ENCODE peak calls at places on chromosomes 2 and 18, in nine cellular contexts. P is CD4-positive, alpha-beta memory T cell; O is pancreas; Y is RWPE1; E is A673; K is sigmoid colon; L is body of pancreas; C is cardiac muscle cell; V is transverse colon. U is an unnamed sample.

GRCh38 chr2:239825705-239825979 is 199.5 kb downstream of the NDUFA10 start:
- DNase-seq in P (no peak), O (peak; percentile 2), Y (no peak), E (no peak), K (peak; percentile 25), L (no peak), C (no peak), V (no peak), U (peak; percentile 32)

GRCh38 chr2:19480664-19481063 is 122.2 kb upstream of the OSR1 start:
- DNase-seq in P (no peak), O (no peak), Y (no peak), E (no peak), K (peak; percentile 69), L (peak; percentile 13), C (no peak), V (no peak), U (no peak)

GRCh38 chr18:35641916-35642315 is 60.4 kb downstream of the GALNT1 start:
- DNase-seq in P (no peak), O (no peak), Y (no peak), E (no peak), K (no peak), L (no peak), C (peak; percentile 14), V (no peak), U (no peak)

GRCh38 chr18:12749136-12749535 is 46.3 kb downstream of the PSMG2 start:
- DNase-seq in P (no peak), O (no peak), Y (no peak), E (no peak), K (no peak), L (no peak), C (no peak), V (no peak), U (no peak)

GRCh38 chr2:118431188-118431562 is 342.9 kb downstream of the INSIG2 start:
- DNase-seq in P (no peak), O (no peak), Y (peak; percentile 8), E (peak; percentile 6), K (no peak), L (no peak), C (peak; percentile 20), V (no peak), U (no peak)

GRCh38 chr2:19355931-19356544 is 2.4 kb downstream of the OSR1 start:
- DNase-seq in P (no peak), O (no peak), Y (no peak), E (no peak), K (no peak), L (no peak), C (peak; percentile 43), V (no peak), U (no peak)

GRCh38 chr2:174485763-174486613 is 841 bp downstream of the GPR155 start:
- DNase-seq in P (peak; percentile 15), O (peak; percentile 53), Y (no peak), E (peak; percentile 7), K (peak; percentile 69), L (peak; percentile 53), C (peak; percentile 38), V (peak; percentile 27), U (no peak)

GRCh38 chr2:169770991-169771390 is 27.7 kb upstream of the SSB start:
- DNase-seq in P (no peak), O (no peak), Y (no peak), E (no peak), K (no peak), L (no peak), C (no peak), V (no peak), U (no peak)

DNA sequence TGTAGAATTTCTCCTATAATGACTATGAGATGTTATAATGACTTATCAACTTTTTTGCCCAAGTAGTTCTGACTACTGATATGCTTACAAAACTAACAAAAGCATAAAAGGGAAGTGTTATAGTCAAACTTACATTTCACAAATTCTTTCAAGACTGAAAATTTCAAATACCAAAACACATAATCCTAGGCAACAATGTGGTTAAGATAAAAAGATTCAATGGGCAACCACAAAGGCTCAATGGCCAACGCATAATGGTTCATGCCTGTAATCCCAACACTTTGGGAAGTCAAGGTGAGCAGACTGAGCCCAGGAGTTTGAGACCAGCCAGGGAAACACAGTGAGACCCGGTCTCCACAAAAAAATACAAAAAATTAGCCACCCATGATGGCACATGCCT is 135.7 kb downstream of the USP34 start:
- DNase-seq in P (no peak), O (no peak), Y (no peak), E (no peak), K (no peak), L (no peak), C (no peak), V (no peak), U (no peak)
- H3K27ac ChIP-seq in P (no peak overlapping the region), O (no peak overlapping the region), Y (no peak overlapping the region), E (no peak overlapping the region), K (no peak overlapping the region), L (no peak overlapping the region), C (no peak overlapping the region), V (no peak overlapping the region), U (no peak overlapping the region)

DNA sequence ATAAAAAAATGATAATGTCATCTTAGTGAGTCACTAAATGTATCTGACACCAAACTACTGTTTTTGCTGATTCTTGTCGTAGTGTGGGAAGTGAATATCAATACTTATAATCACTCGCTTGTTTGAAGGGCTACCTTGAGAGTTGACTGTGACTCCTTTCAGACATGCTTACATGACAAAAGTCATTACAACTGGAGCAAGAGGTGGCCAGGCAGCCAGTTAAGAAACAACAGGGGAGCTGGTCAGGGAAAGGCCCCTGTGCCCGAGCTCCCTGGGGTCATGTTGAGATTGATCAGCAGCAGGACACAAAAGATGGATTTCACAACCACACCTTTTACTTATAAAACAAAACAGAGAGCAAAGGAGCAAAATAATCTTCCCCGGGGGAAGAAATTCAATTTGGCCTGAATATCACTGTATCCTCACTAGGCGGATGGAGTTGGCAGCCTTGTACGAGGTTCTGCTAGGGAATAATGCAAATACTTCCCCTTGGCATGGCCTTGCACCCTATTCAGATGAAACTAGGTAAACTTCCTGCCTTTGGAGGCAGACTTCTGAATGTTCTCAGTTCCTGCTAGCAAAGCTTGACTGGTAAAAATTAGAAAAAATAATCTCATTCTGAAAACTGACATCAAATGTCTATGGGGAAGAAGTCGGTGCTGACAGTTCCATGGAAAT is 101.2 kb downstream of the DYNC1I2 start:
- DNase-seq in P (no peak), O (no peak), Y (no peak), E (no peak), K (no peak), L (no peak), C (no peak), V (no peak), U (no peak)
- H3K27ac ChIP-seq in P (no peak overlapping the region), O (no peak overlapping the region), Y (no peak overlapping the region), E (no peak overlapping the region), K (no peak overlapping the region), L (no peak overlapping the region), C (no peak overlapping the region), V (no peak overlapping the region), U (no peak overlapping the region)

GRCh38 chr18:58252166-58252565 is 208.1 kb downstream of the NEDD4L start:
- DNase-seq in P (no peak), O (no peak), Y (no peak), E (no peak), K (no peak), L (no peak), C (no peak), V (no peak), U (no peak)

GRCh38 chr18:58254873-58255511 is 211.0 kb downstream of the NEDD4L start:
- DNase-seq in P (no peak), O (peak; percentile 61), Y (no peak), E (no peak), K (peak; percentile 73), L (peak; percentile 86), C (no peak), V (no peak), U (no peak)

GRCh38 chr18:58255701-58256311 is 211.8 kb downstream of the NEDD4L start:
- DNase-seq in P (no peak), O (no peak), Y (no peak), E (no peak), K (no peak), L (no peak), C (no peak), V (no peak), U (no peak)

GRCh38 chr18:58253318-58253717 is 209.3 kb downstream of the NEDD4L start:
- DNase-seq in P (no peak), O (no peak), Y (no peak), E (no peak), K (no peak), L (no peak), C (no peak), V (no peak), U (no peak)

DNA sequence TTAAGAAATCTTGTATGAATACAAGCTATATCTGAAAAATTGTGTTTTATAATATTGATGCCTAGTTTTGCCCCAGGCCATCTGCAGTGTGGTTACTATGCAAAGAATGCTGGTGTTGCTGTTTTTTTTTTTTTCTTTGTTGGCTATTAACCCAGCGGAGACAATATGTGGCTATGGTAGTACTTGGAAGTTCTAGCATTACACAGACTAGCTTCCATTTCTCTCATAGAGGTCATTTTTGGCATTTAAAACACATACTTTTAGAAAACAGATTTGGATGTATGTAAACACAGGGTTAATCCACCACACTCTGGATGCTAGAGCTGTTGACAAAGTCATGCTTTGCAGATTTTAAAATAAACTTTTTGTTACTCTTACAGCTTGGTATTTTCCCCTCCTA is 209.8 kb downstream of the NEDD4L start:
- DNase-seq in P (no peak), O (no peak), Y (no peak), E (no peak), K (no peak), L (no peak), C (no peak), V (no peak), U (no peak)
- H3K27ac ChIP-seq in P (no peak overlapping the region), O (peak overlapping the region; percentile 68), Y (no peak overlapping the region), E (no peak overlapping the region), K (peak overlapping the region; percentile 70), L (no peak overlapping the region), C (no peak overlapping the region), V (no peak overlapping the region), U (no peak overlapping the region)

GRCh38 chr2:69755862-69756467 is 14.0 kb downstream of the ANXA4 start:
- DNase-seq in P (no peak), O (no peak), Y (peak; percentile 83), E (peak; percentile 30), K (no peak), L (no peak), C (peak; percentile 45), V (peak; percentile 31), U (peak; percentile 57)
- H3K27ac ChIP-seq in P (no peak overlapping the region), O (peak overlapping the region; percentile 62), Y (no peak overlapping the region), E (no peak overlapping the region), K (peak overlapping the region; percentile 46), L (no peak overlapping the region), C (no peak overlapping the region), V (peak overlapping the region; percentile 72), U (peak overlapping the region; percentile 38)

DNA sequence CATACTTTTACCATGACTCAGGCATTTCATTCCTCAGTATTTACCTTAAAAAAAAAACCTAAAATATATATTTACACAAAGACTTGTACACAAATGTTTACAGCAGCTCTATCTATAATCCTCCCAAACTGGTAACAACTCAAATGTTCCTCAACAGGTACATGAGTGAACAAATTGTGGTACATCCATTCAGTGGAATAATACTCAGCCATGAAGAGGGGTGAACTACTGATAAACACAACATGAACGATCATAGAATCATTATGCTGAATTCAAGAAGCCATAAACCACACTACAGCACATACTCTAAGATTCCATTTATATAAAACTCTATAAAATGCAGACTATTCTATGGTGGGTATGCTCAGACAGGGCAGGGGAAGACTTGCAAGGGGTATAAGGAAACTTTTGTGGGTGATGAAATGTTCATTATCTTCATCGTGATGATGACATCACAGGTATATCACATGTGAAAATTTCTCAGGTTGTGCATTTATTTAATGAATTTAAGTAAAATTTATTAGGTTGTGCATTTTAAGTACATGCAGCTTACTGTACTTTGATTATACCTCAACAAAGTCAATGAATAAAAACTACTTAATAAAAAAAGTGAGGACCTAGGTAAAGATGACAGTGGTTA is 24.7 kb upstream of the DUSP2 start:
- DNase-seq in P (no peak), O (no peak), Y (no peak), E (no peak), K (no peak), L (no peak), C (no peak), V (no peak), U (no peak)
- H3K27ac ChIP-seq in P (no peak overlapping the region), O (no peak overlapping the region), Y (no peak overlapping the region), E (no peak overlapping the region), K (no peak overlapping the region), L (no peak overlapping the region), C (no peak overlapping the region), V (no peak overlapping the region), U (no peak overlapping the region)